ENCODE peak calls at places on chromosomes 11 and 22, in five cellular contexts. M is endothelial cell of umbilical vein, D is tibial nerve, X is H1, C is testis. L is an unnamed sample.

GRCh38 chr22:47129902-47130301 is 367.5 kb downstream of the TBC1D22A start:
- DNase-seq in M (no peak), D (no peak), X (no peak), C (no peak), L (no peak)

GRCh38 chr11:119030029-119030328 is 698 bp downstream of the SLC37A4 start:
- DNase-seq in M (no peak), D (no peak), X (no peak), C (no peak), L (no peak)

GRCh38 chr11:57124460-57124859 is 57.3 kb upstream of the LRRC55 start:
- DNase-seq in M (no peak), D (no peak), X (no peak), C (no peak), L (no peak)

GRCh38 chr11:92048415-92048814 is 176.2 kb upstream of the FAT3 start:
- DNase-seq in M (no peak), D (no peak), X (no peak), C (no peak), L (no peak)

GRCh38 chr11:30585892-30586250 is 282 bp downstream of the MPPED2 start:
- DNase-seq in M (no peak), D (no peak), X (no peak), C (peak; percentile 35), L (no peak)

GRCh38 chr11:27209562-27210005 is 153.4 kb downstream of the CCDC34 start:
- DNase-seq in M (peak; percentile 64), D (no peak), X (no peak), C (no peak), L (no peak)

GRCh38 chr22:33513388-33514336 is 406.6 kb downstream of the LARGE1 start:
- DNase-seq in M (no peak), D (no peak), X (no peak), C (no peak), L (no peak)

GRCh38 chr11:64305691-64306562 is 603 bp downstream of the ESRRA start:
- DNase-seq in M (peak; percentile 52), D (no peak), X (peak; percentile 87), C (peak; percentile 72), L (peak; percentile 89)

GRCh38 chr22:24208012-24208749 is 26.9 kb downstream of the SUSD2 start:
- DNase-seq in M (peak; percentile 98), D (no peak), X (no peak), C (peak; percentile 40), L (no peak)

GRCh38 chr11:66035653-66036333 is 9.5 kb upstream of the CATSPER1 start:
- DNase-seq in M (no peak), D (no peak), X (no peak), C (no peak), L (no peak)

GRCh38 chr11:118223992-118224391 is 819 bp downstream of the JAML start:
- DNase-seq in M (no peak), D (no peak), X (no peak), C (no peak), L (no peak)

GRCh38 chr22:49754674-49755590 is 72.7 kb downstream of the BRD1 start:
- DNase-seq in M (no peak), D (no peak), X (no peak), C (no peak), L (peak; percentile 79)

GRCh38 chr11:15607361-15608036 is 492.8 kb downstream of the INSC start:
- DNase-seq in M (no peak), D (no peak), X (no peak), C (no peak), L (no peak)

GRCh38 chr22:50621948-50622722 is 5.8 kb downstream of the ARSA start:
- DNase-seq in M (no peak), D (no peak), X (peak; percentile 50), C (no peak), L (peak; percentile 34)

GRCh38 chr11:97516688-97517087 is 1126.9 kb downstream of the JRKL start:
- DNase-seq in M (no peak), D (no peak), X (no peak), C (no peak), L (no peak)

DNA sequence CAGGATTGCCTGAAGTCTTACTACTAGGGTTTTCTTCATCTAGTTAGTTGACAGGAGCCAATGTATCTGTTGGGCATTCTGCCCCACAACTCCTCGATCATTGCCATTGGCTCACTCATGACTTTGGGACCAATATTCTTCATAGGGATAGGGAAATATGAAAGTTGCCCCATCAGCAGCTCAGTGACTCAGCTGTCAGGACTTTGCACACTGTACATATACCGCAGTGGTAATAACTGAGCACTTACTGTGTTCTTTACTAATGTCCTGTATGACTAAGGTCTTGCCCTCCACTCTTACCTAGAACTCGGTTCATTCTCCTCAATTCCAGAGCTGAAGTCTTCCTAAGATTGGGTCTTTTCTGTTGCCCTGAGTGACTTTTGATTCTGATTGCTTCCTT is 46.8 kb upstream of the PGR start:
- DNase-seq in M (no peak), D (no peak), X (no peak), C (no peak), L (no peak)
- TF ChIP-seq POLR2A in M (no peak), D (no peak), X (no peak), C (no peak), L (no peak)

GRCh38 chr11:76542436-76542835 is 97.6 kb downstream of the EMSY start:
- DNase-seq in M (no peak), D (no peak), X (no peak), C (no peak), L (no peak)

GRCh38 chr11:76543006-76543703 is 98.3 kb downstream of the EMSY start:
- DNase-seq in M (no peak), D (no peak), X (no peak), C (no peak), L (no peak)
- H3K4me3 ChIP-seq in M (no peak overlapping the region), D (no peak overlapping the region), X (no peak overlapping the region), C (no peak overlapping the region), L (no peak overlapping the region)

DNA sequence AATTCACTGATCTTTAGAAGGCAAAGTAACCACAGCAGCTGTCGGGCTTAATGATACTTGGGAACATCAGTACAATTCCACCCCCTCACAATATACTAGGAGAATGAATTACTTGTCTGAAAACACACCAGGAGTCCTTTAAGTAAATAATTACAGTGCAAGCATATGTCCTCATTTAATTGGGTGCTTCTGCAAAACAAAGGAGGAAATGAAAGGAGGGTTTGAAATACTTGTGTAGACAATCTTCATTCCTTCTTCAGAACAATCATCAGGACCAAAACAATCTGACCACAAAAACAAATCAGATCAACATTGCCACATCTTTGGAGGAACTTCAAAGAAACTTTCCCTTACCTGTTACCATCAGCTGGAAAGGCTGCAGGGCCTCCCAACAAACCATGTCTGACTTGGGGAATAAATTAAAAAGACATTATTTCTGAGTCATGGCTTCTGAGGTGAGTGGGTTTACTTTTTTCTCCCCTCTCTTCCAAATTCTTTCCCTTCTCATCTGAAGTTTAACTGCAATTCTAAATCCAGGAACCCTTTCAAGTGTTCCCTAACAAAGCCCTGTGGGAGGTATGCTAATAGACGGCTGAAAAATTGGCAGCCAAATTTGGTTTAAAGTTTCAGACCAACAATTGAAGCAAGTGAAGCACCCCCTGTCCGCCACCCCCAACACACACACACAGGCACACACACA is 12.5 kb upstream of the CCDC117 start:
- DNase-seq in M (no peak), D (no peak), X (no peak), C (no peak), L (no peak)
- TF ChIP-seq POLR2A in M (no peak), D (no peak), X (peak; percentile 43), C (no peak), L (no peak)

GRCh38 chr11:35165416-35166368 is 26.7 kb downstream of the CD44 start:
- DNase-seq in M (peak; percentile 48), D (no peak), X (no peak), C (peak; percentile 33), L (peak; percentile 56)
- H3K4me3 ChIP-seq in M (no peak overlapping the region), D (no peak overlapping the region), X (no peak overlapping the region), C (no peak overlapping the region), L (no peak overlapping the region)

DNA sequence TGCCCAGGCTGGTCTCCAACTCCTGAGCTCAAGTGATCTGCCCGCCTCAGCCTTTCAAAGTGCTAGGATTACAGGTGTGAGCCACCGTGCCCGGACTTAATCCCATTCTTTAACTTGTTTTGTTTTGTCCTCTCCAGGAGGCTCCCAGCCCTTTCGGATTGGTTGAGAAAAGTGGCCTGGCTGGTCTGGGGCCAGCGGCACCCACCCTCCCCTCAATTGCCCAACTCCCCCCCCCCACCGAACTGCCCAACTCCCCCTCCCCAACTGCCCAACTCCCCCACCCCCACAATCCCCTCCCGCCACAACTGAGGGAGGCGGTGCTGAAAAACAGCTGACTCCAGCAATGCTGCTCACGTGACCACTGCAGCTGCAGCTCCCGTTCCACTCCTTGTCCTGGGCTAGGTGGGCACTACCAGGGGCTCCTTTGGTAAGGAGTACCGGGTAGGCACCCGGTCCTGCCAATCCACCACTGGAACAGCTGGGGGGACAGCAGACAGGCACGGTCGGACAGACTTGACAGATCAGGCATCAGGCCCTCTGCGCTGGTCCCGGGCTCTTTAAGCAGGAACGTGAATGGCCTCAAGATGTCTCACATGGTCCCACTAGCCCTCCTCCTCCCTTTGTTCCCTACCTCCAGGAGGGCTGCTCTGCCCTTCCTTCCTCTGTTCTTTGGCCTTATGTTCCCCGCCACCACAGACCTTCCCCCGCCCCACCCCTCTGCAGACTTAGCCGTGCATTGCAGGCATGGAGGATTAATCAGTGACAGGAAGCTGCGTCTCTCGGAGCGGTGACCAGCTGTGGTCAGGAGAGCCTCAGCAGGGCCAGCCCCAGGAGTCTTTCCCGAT is at the start of gene TCN2:
- DNase-seq in M (peak; percentile 83), D (peak; percentile 45), X (peak; percentile 91), C (peak; percentile 87), L (peak; percentile 54)
- TF ChIP-seq POLR2A in M (peak; percentile 84), D (no peak), X (peak; percentile 81), C (no peak), L (peak; percentile 39)

L was measured in upper lobe of left lung.